ENCODE peak calls at places on chromosomes 7 and 10, in ten cellular contexts. One of them, this sample, is unnamed.

GRCh38 chr10:129131439-129132122 is 335.5 kb upstream of the MGMT start:
- DNase-seq in astrocyte of the cerebellum: no peak
- DNase-seq in neural progenitor cell: no peak
- DNase-seq in AG09309: no peak
- DNase-seq in fibroblast of pulmonary artery: no peak
- DNase-seq in heart right ventricle: peak
- DNase-seq in A549: no peak
- DNase-seq in neuronal stem cell: no peak
- DNase-seq in GM06990: no peak
- DNase-seq in PC-3: no peak
- DNase-seq in this sample: no peak

GRCh38 chr10:10730644-10731043 is 287.0 kb upstream of the CELF2 start:
- DNase-seq in astrocyte of the cerebellum: no peak
- DNase-seq in neural progenitor cell: no peak
- DNase-seq in AG09309: no peak
- DNase-seq in fibroblast of pulmonary artery: no peak
- DNase-seq in heart right ventricle: peak
- DNase-seq in A549: no peak
- DNase-seq in neuronal stem cell: no peak
- DNase-seq in GM06990: no peak
- DNase-seq in PC-3: no peak
- DNase-seq in this sample: no peak

GRCh38 chr7:23431596-23432284 is 38.6 kb downstream of the IGF2BP3 start:
- DNase-seq in astrocyte of the cerebellum: no peak
- DNase-seq in neural progenitor cell: no peak
- DNase-seq in AG09309: no peak
- DNase-seq in fibroblast of pulmonary artery: peak
- DNase-seq in heart right ventricle: no peak
- DNase-seq in A549: peak
- DNase-seq in neuronal stem cell: no peak
- DNase-seq in GM06990: no peak
- DNase-seq in PC-3: no peak
- DNase-seq in this sample: no peak

GRCh38 chr10:50501899-50502556 is 121.7 kb downstream of the SGMS1 start:
- DNase-seq in astrocyte of the cerebellum: no peak
- DNase-seq in neural progenitor cell: no peak
- DNase-seq in AG09309: no peak
- DNase-seq in fibroblast of pulmonary artery: peak
- DNase-seq in heart right ventricle: no peak
- DNase-seq in A549: peak
- DNase-seq in neuronal stem cell: no peak
- DNase-seq in GM06990: no peak
- DNase-seq in PC-3: peak
- DNase-seq in this sample: no peak

GRCh38 chr10:28910960-28911359 is 233.6 kb downstream of the BAMBI start:
- DNase-seq in astrocyte of the cerebellum: no peak
- DNase-seq in neural progenitor cell: no peak
- DNase-seq in AG09309: peak
- DNase-seq in fibroblast of pulmonary artery: peak
- DNase-seq in heart right ventricle: no peak
- DNase-seq in A549: no peak
- DNase-seq in neuronal stem cell: no peak
- DNase-seq in GM06990: no peak
- DNase-seq in PC-3: peak
- DNase-seq in this sample: no peak

GRCh38 chr10:70890917-70891431 is 2.6 kb upstream of the PCBD1 start:
- DNase-seq in astrocyte of the cerebellum: no peak
- DNase-seq in neural progenitor cell: peak
- DNase-seq in AG09309: no peak
- DNase-seq in fibroblast of pulmonary artery: peak
- DNase-seq in heart right ventricle: peak
- DNase-seq in A549: no peak
- DNase-seq in neuronal stem cell: no peak
- DNase-seq in GM06990: no peak
- DNase-seq in PC-3: no peak
- DNase-seq in this sample: no peak

GRCh38 chr7:55247466-55247865 is 117.7 kb upstream of the LANCL2 start:
- DNase-seq in astrocyte of the cerebellum: no peak
- DNase-seq in neural progenitor cell: no peak
- DNase-seq in AG09309: no peak
- DNase-seq in fibroblast of pulmonary artery: no peak
- DNase-seq in heart right ventricle: no peak
- DNase-seq in A549: no peak
- DNase-seq in neuronal stem cell: no peak
- DNase-seq in GM06990: no peak
- DNase-seq in PC-3: peak
- DNase-seq in this sample: no peak

GRCh38 chr7:21076054-21076453 is 289.4 kb upstream of the SP8 start:
- DNase-seq in astrocyte of the cerebellum: no peak
- DNase-seq in neural progenitor cell: peak
- DNase-seq in AG09309: no peak
- DNase-seq in fibroblast of pulmonary artery: no peak
- DNase-seq in heart right ventricle: no peak
- DNase-seq in A549: no peak
- DNase-seq in neuronal stem cell: no peak
- DNase-seq in GM06990: no peak
- DNase-seq in PC-3: no peak
- DNase-seq in this sample: no peak

GRCh38 chr10:29412452-29413004 is 123.7 kb downstream of the LYZL1 start:
- DNase-seq in astrocyte of the cerebellum: no peak
- DNase-seq in neural progenitor cell: no peak
- DNase-seq in AG09309: no peak
- DNase-seq in fibroblast of pulmonary artery: peak
- DNase-seq in heart right ventricle: no peak
- DNase-seq in A549: no peak
- DNase-seq in neuronal stem cell: no peak
- DNase-seq in GM06990: no peak
- DNase-seq in PC-3: no peak
- DNase-seq in this sample: no peak

GRCh38 chr7:33196194-33196593 is 66.8 kb downstream of the BBS9 start:
- DNase-seq in astrocyte of the cerebellum: peak
- DNase-seq in neural progenitor cell: no peak
- DNase-seq in AG09309: no peak
- DNase-seq in fibroblast of pulmonary artery: peak
- DNase-seq in heart right ventricle: no peak
- DNase-seq in A549: no peak
- DNase-seq in neuronal stem cell: no peak
- DNase-seq in GM06990: no peak
- DNase-seq in PC-3: no peak
- DNase-seq in this sample: no peak

GRCh38 chr10:25175527-25176420 is 973 bp downstream of the GPR158 start:
- DNase-seq in astrocyte of the cerebellum: no peak
- DNase-seq in neural progenitor cell: peak
- DNase-seq in AG09309: no peak
- DNase-seq in fibroblast of pulmonary artery: peak
- DNase-seq in heart right ventricle: no peak
- DNase-seq in A549: no peak
- DNase-seq in neuronal stem cell: peak
- DNase-seq in GM06990: no peak
- DNase-seq in PC-3: no peak
- DNase-seq in this sample: no peak

GRCh38 chr7:2048006-2048405 is 184.7 kb downstream of the MAD1L1 start:
- DNase-seq in astrocyte of the cerebellum: no peak
- DNase-seq in neural progenitor cell: no peak
- DNase-seq in AG09309: no peak
- DNase-seq in fibroblast of pulmonary artery: no peak
- DNase-seq in heart right ventricle: no peak
- DNase-seq in A549: no peak
- DNase-seq in neuronal stem cell: no peak
- DNase-seq in GM06990: no peak
- DNase-seq in PC-3: no peak
- DNase-seq in this sample: no peak
- H3K4me3 ChIP-seq in astrocyte of the cerebellum: no peak
- H3K4me3 ChIP-seq in neural progenitor cell: no peak
- H3K4me3 ChIP-seq in AG09309: no peak
- H3K4me3 ChIP-seq in fibroblast of pulmonary artery: no peak
- H3K4me3 ChIP-seq in heart right ventricle: no peak
- H3K4me3 ChIP-seq in A549: no peak
- H3K4me3 ChIP-seq in neuronal stem cell: no peak
- H3K4me3 ChIP-seq in GM06990: no peak
- H3K4me3 ChIP-seq in PC-3: no peak
- H3K4me3 ChIP-seq in this sample: no peak

GRCh38 chr10:61905446-61905725 is 3.9 kb downstream of the ARID5B start:
- DNase-seq in astrocyte of the cerebellum: no peak
- DNase-seq in neural progenitor cell: no peak
- DNase-seq in AG09309: no peak
- DNase-seq in fibroblast of pulmonary artery: no peak
- DNase-seq in heart right ventricle: no peak
- DNase-seq in A549: no peak
- DNase-seq in neuronal stem cell: no peak
- DNase-seq in GM06990: no peak
- DNase-seq in PC-3: no peak
- DNase-seq in this sample: no peak
- H3K4me3 ChIP-seq in astrocyte of the cerebellum: no peak
- H3K4me3 ChIP-seq in neural progenitor cell: no peak
- H3K4me3 ChIP-seq in AG09309: no peak
- H3K4me3 ChIP-seq in fibroblast of pulmonary artery: no peak
- H3K4me3 ChIP-seq in heart right ventricle: no peak
- H3K4me3 ChIP-seq in A549: no peak
- H3K4me3 ChIP-seq in neuronal stem cell: no peak
- H3K4me3 ChIP-seq in GM06990: no peak
- H3K4me3 ChIP-seq in PC-3: no peak
- H3K4me3 ChIP-seq in this sample: peak

GRCh38 chr7:1246871-1247526 is 14.3 kb downstream of the UNCX start:
- DNase-seq in astrocyte of the cerebellum: no peak
- DNase-seq in neural progenitor cell: peak
- DNase-seq in AG09309: no peak
- DNase-seq in fibroblast of pulmonary artery: no peak
- DNase-seq in heart right ventricle: no peak
- DNase-seq in A549: no peak
- DNase-seq in neuronal stem cell: no peak
- DNase-seq in GM06990: no peak
- DNase-seq in PC-3: no peak
- DNase-seq in this sample: no peak

GRCh38 chr7:1244701-1245526 is 12.2 kb downstream of the UNCX start:
- DNase-seq in astrocyte of the cerebellum: no peak
- DNase-seq in neural progenitor cell: peak
- DNase-seq in AG09309: no peak
- DNase-seq in fibroblast of pulmonary artery: no peak
- DNase-seq in heart right ventricle: no peak
- DNase-seq in A549: no peak
- DNase-seq in neuronal stem cell: no peak
- DNase-seq in GM06990: no peak
- DNase-seq in PC-3: no peak
- DNase-seq in this sample: no peak

GRCh38 chr7:1243964-1244416 is 11.3 kb downstream of the UNCX start:
- DNase-seq in astrocyte of the cerebellum: no peak
- DNase-seq in neural progenitor cell: peak
- DNase-seq in AG09309: no peak
- DNase-seq in fibroblast of pulmonary artery: no peak
- DNase-seq in heart right ventricle: no peak
- DNase-seq in A549: no peak
- DNase-seq in neuronal stem cell: no peak
- DNase-seq in GM06990: no peak
- DNase-seq in PC-3: no peak
- DNase-seq in this sample: no peak

GRCh38 chr7:1246170-1246870 is 13.6 kb downstream of the UNCX start:
- DNase-seq in astrocyte of the cerebellum: no peak
- DNase-seq in neural progenitor cell: peak
- DNase-seq in AG09309: no peak
- DNase-seq in fibroblast of pulmonary artery: no peak
- DNase-seq in heart right ventricle: no peak
- DNase-seq in A549: no peak
- DNase-seq in neuronal stem cell: no peak
- DNase-seq in GM06990: no peak
- DNase-seq in PC-3: no peak
- DNase-seq in this sample: no peak

DNA sequence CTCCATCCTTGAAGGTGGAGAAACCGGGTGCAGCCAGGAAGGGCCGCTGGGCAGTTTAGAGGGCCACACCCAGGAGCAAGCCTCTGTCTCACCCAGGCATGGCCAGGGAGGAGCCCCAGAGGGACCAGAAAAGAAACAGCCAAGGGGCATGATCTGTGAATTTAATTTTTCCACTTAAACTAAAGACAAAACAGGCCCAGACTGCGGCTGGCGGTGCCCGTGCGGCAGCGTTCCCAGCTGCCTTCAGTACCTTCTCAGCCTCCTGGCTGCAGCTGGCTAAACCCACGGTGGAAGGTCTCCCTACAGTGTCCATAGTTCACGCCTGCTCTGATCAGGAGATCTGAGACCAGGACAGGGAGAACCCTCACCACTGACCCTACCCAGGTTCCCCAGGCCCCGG is 12.9 kb downstream of the UNCX start:
- DNase-seq in astrocyte of the cerebellum: no peak
- DNase-seq in neural progenitor cell: peak
- DNase-seq in AG09309: no peak
- DNase-seq in fibroblast of pulmonary artery: no peak
- DNase-seq in heart right ventricle: no peak
- DNase-seq in A549: no peak
- DNase-seq in neuronal stem cell: no peak
- DNase-seq in GM06990: no peak
- DNase-seq in PC-3: no peak
- DNase-seq in this sample: no peak
- H3K4me3 ChIP-seq in astrocyte of the cerebellum: no peak
- H3K4me3 ChIP-seq in neural progenitor cell: no peak
- H3K4me3 ChIP-seq in AG09309: no peak
- H3K4me3 ChIP-seq in fibroblast of pulmonary artery: no peak
- H3K4me3 ChIP-seq in heart right ventricle: no peak
- H3K4me3 ChIP-seq in A549: no peak
- H3K4me3 ChIP-seq in neuronal stem cell: no peak
- H3K4me3 ChIP-seq in GM06990: no peak
- H3K4me3 ChIP-seq in PC-3: no peak
- H3K4me3 ChIP-seq in this sample: no peak

DNA sequence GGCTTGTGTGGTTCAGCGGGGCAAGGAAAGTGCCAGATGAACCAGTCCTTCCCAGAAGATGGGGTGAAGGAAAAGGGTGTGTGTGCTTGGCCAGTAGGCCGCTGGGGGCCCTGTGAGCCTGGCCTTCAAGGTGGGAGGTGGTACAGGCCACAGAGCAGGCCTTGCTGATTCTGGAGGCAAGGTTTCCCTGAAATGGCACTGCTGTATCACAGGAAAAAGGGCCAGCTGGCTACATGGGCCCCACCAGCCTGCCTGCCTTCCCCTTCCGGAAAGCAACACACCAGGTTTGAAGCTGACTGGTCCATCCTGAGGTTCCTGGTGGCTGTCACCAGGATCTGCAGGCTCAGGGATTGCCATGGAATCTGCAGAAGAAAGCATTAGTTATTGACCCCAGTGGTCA is 12.5 kb downstream of the MMRN2 start:
- DNase-seq in astrocyte of the cerebellum: no peak
- DNase-seq in neural progenitor cell: no peak
- DNase-seq in AG09309: no peak
- DNase-seq in fibroblast of pulmonary artery: no peak
- DNase-seq in heart right ventricle: no peak
- DNase-seq in A549: no peak
- DNase-seq in neuronal stem cell: no peak
- DNase-seq in GM06990: no peak
- DNase-seq in PC-3: no peak
- DNase-seq in this sample: no peak
- H3K4me3 ChIP-seq in astrocyte of the cerebellum: no peak
- H3K4me3 ChIP-seq in neural progenitor cell: no peak
- H3K4me3 ChIP-seq in AG09309: no peak
- H3K4me3 ChIP-seq in fibroblast of pulmonary artery: no peak
- H3K4me3 ChIP-seq in heart right ventricle: no peak
- H3K4me3 ChIP-seq in A549: no peak
- H3K4me3 ChIP-seq in neuronal stem cell: no peak
- H3K4me3 ChIP-seq in GM06990: no peak
- H3K4me3 ChIP-seq in PC-3: no peak
- H3K4me3 ChIP-seq in this sample: no peak

This sample was measured in HFF-Myc.